ENCODE peak calls at places on chromosome 14, in five cellular contexts. H is CD8-positive, alpha-beta T cell; L is pancreas; X is BJ; Z is left lung. V is an unnamed sample.

GRCh38 chr14:29783556-29783955 is 144.1 kb downstream of the PRKD1 start:
- DNase-seq in L (no peak), Z (no peak), H (no peak), X (no peak), V (no peak)

GRCh38 chr14:73426877-73427276 is 31.5 kb downstream of the NUMB start:
- DNase-seq in X (peak; percentile 27), L (no peak), Z (no peak), H (no peak), V (no peak)

GRCh38 chr14:50362791-50363733 is 33.6 kb downstream of the CDKL1 start:
- DNase-seq in X (no peak), Z (no peak), H (peak; percentile 34), L (no peak), V (no peak)

GRCh38 chr14:96016761-96017160 is 22.4 kb upstream of the C14orf132 start:
- DNase-seq in Z (no peak), L (no peak), X (no peak), H (no peak), V (no peak)

GRCh38 chr14:34356267-34356660 is 105.8 kb downstream of the SPTSSA start:
- DNase-seq in H (no peak), Z (no peak), L (no peak), X (no peak), V (no peak)

GRCh38 chr14:42779024-42779423 is 1172.3 kb downstream of the LRFN5 start:
- DNase-seq in H (no peak), Z (no peak), X (no peak), L (no peak), V (no peak)

GRCh38 chr14:58638231-58639205 is 756 bp downstream of the DACT1 start:
- DNase-seq in L (peak; percentile 17), H (no peak), Z (peak; percentile 44), X (no peak), V (no peak)

GRCh38 chr14:20707622-20708021 is 19.1 kb downstream of the ANG start:
- DNase-seq in Z (no peak), X (no peak), H (no peak), L (no peak), V (no peak)

GRCh38 chr14:59175404-59175803 is 13.1 kb upstream of the DAAM1 start:
- DNase-seq in H (no peak), L (no peak), X (no peak), Z (no peak), V (no peak)

GRCh38 chr14:73223049-73223448 is 14.3 kb upstream of the PAPLN start:
- DNase-seq in Z (no peak), L (no peak), X (no peak), H (no peak), V (no peak)

GRCh38 chr14:61609143-61609851 is 86.0 kb upstream of the HIF1A start:
- DNase-seq in L (no peak), X (no peak), H (no peak), Z (no peak), V (peak; percentile 45)

GRCh38 chr14:23566782-23567185 is 807 bp downstream of the AP1G2 start:
- DNase-seq in H (no peak), L (no peak), X (no peak), Z (no peak), V (no peak)

GRCh38 chr14:92590941-92591340 is 77.4 kb downstream of the RIN3 start:
- DNase-seq in H (no peak), L (no peak), Z (no peak), X (no peak), V (no peak)

GRCh38 chr14:74754899-74755298 is 8.2 kb upstream of the YLPM1 start:
- DNase-seq in X (no peak), L (no peak), H (no peak), Z (no peak), V (no peak)

GRCh38 chr14:36167431-36167830 is 9.1 kb downstream of the PTCSC3 start:
- DNase-seq in H (no peak), L (no peak), X (no peak), Z (no peak), V (no peak)

GRCh38 chr14:21096438-21096837 is 2.0 kb downstream of the ZNF219 start:
- DNase-seq in H (no peak), X (no peak), L (no peak), Z (no peak), V (no peak)

GRCh38 chr14:85471744-85472143 is 58.2 kb upstream of the FLRT2 start:
- DNase-seq in H (no peak), Z (peak; percentile 37), L (peak; percentile 83), X (peak; percentile 60), V (peak; percentile 72)

GRCh38 chr14:96408608-96409007 is 16.7 kb downstream of the AK7 start:
- DNase-seq in H (no peak), X (no peak), Z (no peak), L (no peak), V (no peak)

GRCh38 chr14:83217492-83217891 is 1683.8 kb upstream of the SEL1L start:
- DNase-seq in X (peak; percentile 24), L (no peak), H (no peak), Z (peak; percentile 36), V (peak; percentile 9)

GRCh38 chr14:100466111-100466856 is 120.9 kb downstream of the BEGAIN start:
- DNase-seq in L (no peak), Z (no peak), X (no peak), H (no peak), V (no peak)

GRCh38 chr14:20434701-20435453 is 1.1 kb downstream of the KLHL33 start:
- DNase-seq in X (no peak), H (no peak), L (no peak), Z (no peak), V (no peak)

GRCh38 chr14:91302391-91302790 is 57.9 kb upstream of the GPR68 start:
- DNase-seq in H (no peak), Z (no peak), L (no peak), X (no peak), V (no peak)

GRCh38 chr14:56394826-56395543 is 184.6 kb upstream of the TMEM260 start:
- DNase-seq in L (no peak), Z (no peak), H (no peak), X (no peak), V (no peak)

GRCh38 chr14:85443001-85443400 is 86.9 kb upstream of the FLRT2 start:
- DNase-seq in X (no peak), H (no peak), L (no peak), Z (no peak), V (no peak)

GRCh38 chr14:47674148-47674545 is 1.3 kb downstream of the MDGA2 start:
- DNase-seq in X (no peak), H (no peak), Z (no peak), L (no peak), V (no peak)

DNA sequence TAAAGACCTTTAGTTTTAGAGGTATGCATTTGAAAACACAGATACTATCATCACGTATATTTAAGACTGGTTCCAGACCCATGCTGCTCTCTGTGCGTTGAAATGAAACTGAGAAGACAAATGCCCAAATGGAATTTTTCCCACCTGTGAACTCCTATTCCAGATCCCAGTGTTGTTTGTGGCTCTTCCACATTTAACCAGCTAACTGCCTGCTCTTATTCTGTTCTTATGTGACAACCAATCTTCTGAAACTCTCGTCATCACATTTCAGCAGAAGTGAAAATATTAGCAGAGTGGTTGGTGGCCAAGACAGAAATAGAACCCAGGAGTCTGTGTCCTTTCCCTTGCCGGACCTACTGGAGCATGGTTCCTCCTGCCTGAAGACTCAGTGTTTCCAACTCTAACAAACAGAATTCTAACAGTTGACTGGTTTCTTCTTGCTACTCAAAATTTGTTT is 460.2 kb downstream of the RAD51B start:
- DNase-seq in X (no peak), H (no peak), Z (no peak), L (no peak), V (no peak)
- H3K4me3 ChIP-seq in X (no peak overlapping the region), H (no peak overlapping the region), Z (no peak overlapping the region), L (no peak overlapping the region), V (no peak overlapping the region)

GRCh38 chr14:105908006-105908405 is 381.6 kb downstream of the TMEM121 start:
- DNase-seq in Z (no peak), H (no peak), L (no peak), X (no peak), V (no peak)

GRCh38 chr14:105907276-105907675 is 380.9 kb downstream of the TMEM121 start:
- DNase-seq in H (no peak), L (no peak), Z (no peak), X (no peak), V (no peak)

GRCh38 chr14:105903971-105904370 is 377.6 kb downstream of the TMEM121 start:
- DNase-seq in L (no peak), Z (no peak), X (no peak), H (no peak), V (no peak)

GRCh38 chr14:105904379-105904778 is 378.0 kb downstream of the TMEM121 start:
- DNase-seq in Z (no peak), X (no peak), H (no peak), L (no peak), V (no peak)

GRCh38 chr14:105905456-105905855 is 379.1 kb downstream of the TMEM121 start:
- DNase-seq in H (no peak), X (no peak), L (no peak), Z (no peak), V (no peak)
- TF ChIP-seq CTCF in H (no peak), X (no peak), L (no peak), Z (no peak), V (no peak)

GRCh38 chr14:69692542-69693053 is 74.3 kb upstream of the SRSF5 start:
- DNase-seq in Z (no peak), H (no peak), L (no peak), X (no peak), V (no peak)
- H3K36me3 ChIP-seq in Z (peaks cover 10% of the 10 kb centered on the region), H (no peaks in the 10 kb centered on the region), L (no peaks in the 10 kb centered on the region), X (peaks cover 1% of the 10 kb centered on the region), V (no peaks in the 10 kb centered on the region)

DNA sequence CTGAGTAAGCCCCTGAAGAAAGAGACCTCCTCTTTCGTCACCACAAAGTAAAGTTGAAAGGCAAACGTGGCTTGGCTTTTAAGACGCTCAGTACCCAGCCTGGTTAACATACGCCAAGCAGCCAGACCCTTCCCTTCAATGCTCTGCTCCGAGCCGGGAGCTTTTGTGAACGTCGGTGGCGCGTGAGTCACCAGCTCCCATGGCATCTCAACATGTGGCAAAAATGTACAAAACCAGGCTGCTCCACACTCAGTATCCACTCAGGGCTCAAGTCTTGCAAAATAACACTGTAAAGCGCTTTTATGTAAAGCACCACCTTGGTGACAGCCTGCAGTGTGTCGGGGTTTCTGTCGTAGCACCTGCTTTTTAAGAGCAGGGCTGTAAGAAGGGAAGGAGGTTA is 89.0 kb downstream of the SETD3 start:
- DNase-seq in X (peak; percentile 10), L (no peak), Z (no peak), H (no peak), V (no peak)
- H3K4me3 ChIP-seq in X (no peak overlapping the region), L (no peak overlapping the region), Z (no peak overlapping the region), H (no peak overlapping the region), V (no peak overlapping the region)

GRCh38 chr14:78758333-78758732 is 588.2 kb downstream of the NRXN3 start:
- DNase-seq in L (no peak), X (no peak), H (no peak), Z (no peak), V (no peak)
- TF ChIP-seq CTCF in L (peak; percentile 34), X (peak; percentile 35), H (no peak), Z (peak; percentile 44), V (peak; percentile 72)

DNA sequence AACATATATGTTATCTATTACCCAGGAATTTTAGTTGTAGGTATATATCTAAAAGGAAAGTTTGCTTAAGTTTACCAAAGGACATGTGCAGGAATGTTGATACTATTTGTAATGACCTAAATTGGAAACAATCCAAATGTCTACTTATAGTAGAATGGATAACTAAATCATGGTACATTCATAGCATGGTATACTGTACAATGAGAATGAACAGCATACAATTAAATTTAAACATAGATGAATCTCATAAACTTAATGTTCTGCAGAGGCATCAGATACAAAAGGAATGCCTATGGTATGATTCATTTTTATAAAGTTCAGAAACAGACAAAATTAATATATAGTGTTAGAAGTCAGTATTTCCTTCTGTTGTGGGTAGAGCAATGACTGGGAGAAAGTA is 135.4 kb downstream of the GPHN start:
- DNase-seq in L (no peak), X (no peak), H (no peak), Z (no peak), V (no peak)
- H3K36me3 ChIP-seq in L (no peaks in the 10 kb centered on the region), X (no peaks in the 10 kb centered on the region), H (no peaks in the 10 kb centered on the region), Z (no peaks in the 10 kb centered on the region), V (no peaks in the 10 kb centered on the region)

V was measured in kidney epithelial cell.